ENCODE peak calls at places on chromosome 12, in seven cellular contexts. X is GM12878, G is mammary epithelial cell, W is tibial nerve, P is Caco-2, H is A549, T is aorta. V is an unnamed sample.

GRCh38 chr12:58425481-58426392 is 484.4 kb downstream of the ATP23 start:
- DNase-seq in T (peak; percentile 63), W (no peak), G (peak; percentile 92), X (peak; percentile 73), P (peak; percentile 47), H (peak; percentile 76), V (no peak)

GRCh38 chr12:123067654-123068053 is 83.2 kb downstream of the PITPNM2 start:
- DNase-seq in T (no peak), P (no peak), W (no peak), X (no peak), H (no peak), G (no peak), V (no peak)

GRCh38 chr12:114408881-114409795 is 3.2 kb upstream of the TBX5 start:
- DNase-seq in T (no peak), H (no peak), W (no peak), X (no peak), P (no peak), G (no peak), V (peak; percentile 12)

GRCh38 chr12:63919758-63920157 is 75.3 kb downstream of the SRGAP1 start:
- DNase-seq in P (no peak), G (no peak), H (no peak), T (no peak), X (no peak), W (no peak), V (no peak)

GRCh38 chr12:128840862-128841468 is 12.3 kb upstream of the GLT1D1 start:
- DNase-seq in P (no peak), H (no peak), X (no peak), T (no peak), W (no peak), G (no peak), V (no peak)

GRCh38 chr12:27534060-27534764 is 10.2 kb downstream of the PPFIBP1 start:
- DNase-seq in X (peak; percentile 86), H (no peak), W (no peak), G (no peak), P (no peak), T (no peak), V (no peak)

GRCh38 chr12:101891462-101891971 is 14.1 kb downstream of the DRAM1 start:
- DNase-seq in X (peak; percentile 75), G (peak; percentile 54), T (peak; percentile 73), P (no peak), H (no peak), W (no peak), V (no peak)

GRCh38 chr12:123164710-123165261 is 13.9 kb upstream of the PITPNM2 start:
- DNase-seq in H (no peak), W (no peak), G (no peak), P (no peak), X (no peak), T (no peak), V (no peak)

GRCh38 chr12:89126712-89127111 is 225.6 kb downstream of the DUSP6 start:
- DNase-seq in P (no peak), T (no peak), G (no peak), X (no peak), H (no peak), W (no peak), V (no peak)

GRCh38 chr12:64085996-64086395 is 136.1 kb downstream of the KICS2 start:
- DNase-seq in G (no peak), X (no peak), W (no peak), T (no peak), H (no peak), P (no peak), V (no peak)

GRCh38 chr12:128783129-128783574 is 40.6 kb downstream of the SLC15A4 start:
- DNase-seq in H (no peak), W (no peak), X (no peak), G (no peak), P (no peak), T (no peak), V (no peak)

GRCh38 chr12:26748741-26749431 is 84.1 kb downstream of the ITPR2 start:
- DNase-seq in P (no peak), W (no peak), G (peak; percentile 65), X (peak; percentile 86), T (no peak), H (no peak), V (no peak)

GRCh38 chr12:47964102-47964723 is 817 bp downstream of the TMEM106C start:
- DNase-seq in X (no peak), T (no peak), H (peak; percentile 33), W (no peak), P (peak; percentile 64), G (peak; percentile 23), V (no peak)

GRCh38 chr12:110224379-110225304 is 56.4 kb upstream of the ATP2A2 start:
- DNase-seq in T (no peak), P (no peak), H (peak; percentile 71), X (no peak), W (no peak), G (peak; percentile 74), V (no peak)

GRCh38 chr12:1073652-1074051 is 82.6 kb downstream of the ERC1 start:
- DNase-seq in X (no peak), T (no peak), W (no peak), H (no peak), G (no peak), P (no peak), V (no peak)

GRCh38 chr12:68431786-68432185 is 99.6 kb upstream of the MDM1 start:
- DNase-seq in X (no peak), W (no peak), H (no peak), T (no peak), G (no peak), P (no peak), V (no peak)

GRCh38 chr12:68425998-68426397 is 93.8 kb upstream of the MDM1 start:
- DNase-seq in W (no peak), H (no peak), G (peak; percentile 34), P (no peak), X (no peak), T (no peak), V (no peak)

GRCh38 chr12:68432622-68433021 is 100.5 kb upstream of the MDM1 start:
- DNase-seq in G (peak; percentile 49), H (no peak), P (no peak), T (no peak), X (no peak), W (no peak), V (no peak)

GRCh38 chr12:68428211-68428610 is 96.0 kb upstream of the MDM1 start:
- DNase-seq in T (no peak), H (no peak), G (no peak), P (no peak), X (no peak), W (no peak), V (no peak)

GRCh38 chr12:68428724-68429580 is 96.8 kb upstream of the MDM1 start:
- DNase-seq in X (no peak), P (peak; percentile 79), T (no peak), H (no peak), W (no peak), G (no peak), V (no peak)
- H3K4me1 ChIP-seq in X (no peaks in the 10 kb centered on the region), P (peaks cover 54% of the 10 kb centered on the region), T (no peaks in the 10 kb centered on the region), H (no peaks in the 10 kb centered on the region), W (peaks cover 10% of the 10 kb centered on the region), G (no peaks in the 10 kb centered on the region), V (no peaks in the 10 kb centered on the region)

GRCh38 chr12:112327209-112327930 is 54.9 kb downstream of the HECTD4 start:
- DNase-seq in X (no peak), W (no peak), G (no peak), P (no peak), T (no peak), H (no peak), V (no peak)
- H3K4me1 ChIP-seq in X (no peaks in the 10 kb centered on the region), W (peaks cover 23% of the 10 kb centered on the region), G (no peaks in the 10 kb centered on the region), P (no peaks in the 10 kb centered on the region), T (no peaks in the 10 kb centered on the region), H (peaks cover 6% of the 10 kb centered on the region), V (peaks cover 16% of the 10 kb centered on the region)

GRCh38 chr12:103854372-103854973 is 13.4 kb upstream of the NT5DC3 start:
- DNase-seq in H (no peak), P (no peak), T (no peak), W (no peak), G (no peak), X (no peak), V (no peak)
- H3K4me1 ChIP-seq in H (peaks cover 28% of the 10 kb centered on the region), P (peaks cover 9% of the 10 kb centered on the region), T (peaks cover 2% of the 10 kb centered on the region), W (peaks cover 36% of the 10 kb centered on the region), G (peaks cover 37% of the 10 kb centered on the region), X (no peaks in the 10 kb centered on the region), V (peaks cover 25% of the 10 kb centered on the region)

GRCh38 chr12:121534495-121535148 is 46.2 kb downstream of the KDM2B start:
- DNase-seq in X (no peak), W (no peak), P (no peak), H (no peak), T (no peak), G (no peak), V (no peak)
- H3K4me1 ChIP-seq in X (peaks cover 32% of the 10 kb centered on the region), W (peaks cover 63% of the 10 kb centered on the region), P (peaks cover 21% of the 10 kb centered on the region), H (peaks cover 35% of the 10 kb centered on the region), T (no peaks in the 10 kb centered on the region), G (peaks cover 12% of the 10 kb centered on the region), V (peaks cover 6% of the 10 kb centered on the region)

V was measured in pancreas.